ENCODE peak calls at places on chromosomes 16 and 17, in four cellular contexts. B is adrenal gland, T is neural progenitor cell, F is substantia nigra. W is an unnamed sample.

GRCh38 chr17:27540300-27541105 is 84.3 kb downstream of the KSR1 start:
- DNase-seq in B (peak), T (no peak), F (no peak), W (no peak)

GRCh38 chr17:6508519-6509294 is 47.6 kb downstream of the PITPNM3 start:
- DNase-seq in B (no peak), T (no peak), F (no peak), W (peak)

GRCh38 chr16:13136896-13137295 is 235.5 kb downstream of the SHISA9 start:
- DNase-seq in B (no peak), T (no peak), F (no peak), W (no peak)

GRCh38 chr16:31700530-31701388 is 172.8 kb upstream of the ZNF267 start:
- DNase-seq in B (peak), T (peak), F (peak), W (peak)

GRCh38 chr17:65231662-65232335 is 94.6 kb downstream of the RGS9 start:
- DNase-seq in B (peak), T (peak), F (peak), W (peak)

GRCh38 chr16:70252355-70252988 is 732 bp upstream of the EXOSC6 start:
- DNase-seq in B (no peak), T (peak), F (no peak), W (peak)

GRCh38 chr16:84541999-84542876 is 37.8 kb upstream of the MEAK7 start:
- DNase-seq in B (no peak), T (no peak), F (no peak), W (no peak)

GRCh38 chr17:16419929-16420271 is 4.5 kb downstream of the TRPV2 start:
- DNase-seq in B (no peak), T (no peak), F (no peak), W (no peak)

GRCh38 chr16:85998868-85999729 is 100.1 kb downstream of the IRF8 start:
- DNase-seq in B (no peak), T (no peak), F (no peak), W (no peak)

GRCh38 chr16:28237754-28238357 is 26.1 kb upstream of the XPO6 start:
- DNase-seq in B (no peak), T (no peak), F (no peak), W (no peak)

GRCh38 chr16:78957328-78958100 is 643.0 kb downstream of the MAF start:
- DNase-seq in B (peak), T (peak), F (no peak), W (no peak)

GRCh38 chr17:164536-165235 is 16.8 kb downstream of the DOC2B start:
- DNase-seq in B (peak), T (peak), F (peak), W (peak)

GRCh38 chr17:80277751-80278671 is 17.4 kb downstream of the RNF213 start:
- DNase-seq in B (peak), T (no peak), F (peak), W (no peak)

GRCh38 chr17:72702136-72702735 is 390.3 kb downstream of the SLC39A11 start:
- DNase-seq in B (no peak), T (no peak), F (no peak), W (no peak)

GRCh38 chr17:29215717-29216116 is 30.9 kb upstream of the CRYBA1 start:
- DNase-seq in B (peak), T (no peak), F (no peak), W (no peak)

GRCh38 chr17:36675786-36676185 is 74.4 kb downstream of the MRM1 start:
- DNase-seq in B (no peak), T (no peak), F (no peak), W (no peak)

GRCh38 chr16:29789775-29790182 is 772 bp upstream of the KIF22 start:
- DNase-seq in B (no peak), T (no peak), F (no peak), W (no peak)

GRCh38 chr16:81521141-81521626 is 76.6 kb downstream of the CMIP start:
- DNase-seq in B (no peak), T (no peak), F (no peak), W (peak)

GRCh38 chr17:73972901-73973300 is 230.6 kb upstream of the RPL38 start:
- DNase-seq in B (no peak), T (no peak), F (no peak), W (no peak)

GRCh38 chr17:18974407-18975149 is 22.6 kb downstream of the SLC5A10 start:
- DNase-seq in B (no peak), T (no peak), F (no peak), W (no peak)

GRCh38 chr17:50208611-50209061 is 7.2 kb upstream of the COL1A1 start:
- DNase-seq in B (no peak), T (no peak), F (no peak), W (no peak)

W was measured in nephron progenitor cell.